ENCODE peak calls at places on chromosomes 13 and 19, in four cellular contexts. M is GM04503, L is amniotic epithelial cell, J is WERI-Rb-1. Q is an unnamed sample.

GRCh38 chr19:46586294-46586693 is 14.8 kb upstream of the CALM3 start:
- DNase-seq in M (no peak), J (no peak), L (no peak), Q (no peak)

GRCh38 chr19:1748115-1748702 is 5.1 kb upstream of the ONECUT3 start:
- DNase-seq in L (no peak), M (no peak), J (no peak), Q (no peak)

GRCh38 chr13:29948246-29948645 is 97.8 kb upstream of the UBL3 start:
- DNase-seq in M (peak), L (peak), J (peak), Q (no peak)

GRCh38 chr13:28983661-28984060 is 163.5 kb downstream of the MTUS2 start:
- DNase-seq in M (no peak), J (no peak), L (no peak), Q (no peak)

GRCh38 chr13:28031220-28031903 is 42.9 kb upstream of the URAD start:
- DNase-seq in J (no peak), L (no peak), M (no peak), Q (no peak)

GRCh38 chr19:13718733-13719132 is 45.6 kb upstream of the MRI1 start:
- DNase-seq in J (peak), M (peak), L (no peak), Q (no peak)

GRCh38 chr13:25169951-25170553 is 2.0 kb downstream of the AMER2 start:
- DNase-seq in L (no peak), J (peak), M (no peak), Q (no peak)

GRCh38 chr19:45505151-45505995 is 1.9 kb upstream of the VASP start:
- DNase-seq in J (no peak), M (no peak), L (no peak), Q (no peak)

GRCh38 chr19:45643927-45644771 is 5.0 kb upstream of the EML2 start:
- DNase-seq in M (no peak), J (no peak), L (peak), Q (no peak)

GRCh38 chr13:51158923-51159322 is 47.8 kb upstream of the C13orf42 start:
- DNase-seq in L (peak), J (no peak), M (no peak), Q (no peak)

GRCh38 chr13:23212621-23213020 is 31.8 kb downstream of the SGCG start:
- DNase-seq in J (no peak), L (peak), M (no peak), Q (no peak)

GRCh38 chr13:24361852-24362366 is 52.5 kb downstream of the C1QTNF9 start:
- DNase-seq in L (no peak), J (no peak), M (no peak), Q (no peak)

GRCh38 chr13:52644108-52644507 is 1.9 kb downstream of the HNRNPA1L2 start:
- DNase-seq in M (no peak), L (no peak), J (no peak), Q (no peak)

GRCh38 chr13:50224534-50224933 is 209.3 kb downstream of the KCNRG start:
- DNase-seq in J (no peak), M (no peak), L (peak), Q (no peak)

GRCh38 chr13:37173214-37173613 is 67.8 kb upstream of the CSNK1A1L start:
- DNase-seq in M (peak), J (no peak), L (peak), Q (no peak)

GRCh38 chr19:38070573-38070972 is 153.4 kb downstream of the DPF1 start:
- DNase-seq in M (peak), J (no peak), L (peak), Q (no peak)

GRCh38 chr19:51372649-51373504 is at the start of gene NKG7:
- DNase-seq in J (no peak), L (no peak), M (no peak), Q (no peak)

Q was measured in thoracic aorta.